ENCODE peak calls at places on chromosome 10, in ten cellular contexts. One of them, this sample, is unnamed.

GRCh38 chr10:121598261-121599249 is at the start of gene FGFR2:
- DNase-seq in PC-3: peak
- DNase-seq in heart left ventricle: peak
- DNase-seq in IMR-90: no peak
- DNase-seq in CD8-positive, alpha-beta T cell: peak
- DNase-seq in foreskin fibroblast: peak
- DNase-seq in upper lobe of left lung: peak
- DNase-seq in neural crest cell: peak
- DNase-seq in breast epithelium: peak
- DNase-seq in GM10248: peak
- DNase-seq in this sample: no peak

GRCh38 chr10:86511027-86511865 is 10.3 kb downstream of the WAPL start:
- DNase-seq in CD8-positive, alpha-beta T cell: no peak
- DNase-seq in PC-3: no peak
- DNase-seq in heart left ventricle: no peak
- DNase-seq in foreskin fibroblast: no peak
- DNase-seq in upper lobe of left lung: no peak
- DNase-seq in neural crest cell: no peak
- DNase-seq in IMR-90: no peak
- DNase-seq in breast epithelium: no peak
- DNase-seq in GM10248: no peak
- DNase-seq in this sample: no peak

GRCh38 chr10:124592101-124592500 is 130.5 kb downstream of the LHPP start:
- DNase-seq in CD8-positive, alpha-beta T cell: no peak
- DNase-seq in neural crest cell: no peak
- DNase-seq in foreskin fibroblast: no peak
- DNase-seq in breast epithelium: no peak
- DNase-seq in heart left ventricle: no peak
- DNase-seq in upper lobe of left lung: no peak
- DNase-seq in GM10248: no peak
- DNase-seq in PC-3: no peak
- DNase-seq in IMR-90: no peak
- DNase-seq in this sample: no peak

GRCh38 chr10:125549656-125550055 is 133.3 kb downstream of the TEX36 start:
- DNase-seq in foreskin fibroblast: no peak
- DNase-seq in heart left ventricle: no peak
- DNase-seq in GM10248: no peak
- DNase-seq in breast epithelium: no peak
- DNase-seq in neural crest cell: no peak
- DNase-seq in PC-3: no peak
- DNase-seq in upper lobe of left lung: no peak
- DNase-seq in IMR-90: no peak
- DNase-seq in CD8-positive, alpha-beta T cell: no peak
- DNase-seq in this sample: no peak

GRCh38 chr10:84269773-84270172 is 24.9 kb downstream of the RGR start:
- DNase-seq in GM10248: no peak
- DNase-seq in breast epithelium: no peak
- DNase-seq in foreskin fibroblast: peak
- DNase-seq in PC-3: peak
- DNase-seq in heart left ventricle: no peak
- DNase-seq in neural crest cell: no peak
- DNase-seq in IMR-90: peak
- DNase-seq in CD8-positive, alpha-beta T cell: no peak
- DNase-seq in upper lobe of left lung: no peak
- DNase-seq in this sample: no peak

GRCh38 chr10:124864421-124865193 is 63.0 kb downstream of the ABRAXAS2 start:
- DNase-seq in IMR-90: no peak
- DNase-seq in foreskin fibroblast: no peak
- DNase-seq in heart left ventricle: peak
- DNase-seq in CD8-positive, alpha-beta T cell: no peak
- DNase-seq in breast epithelium: peak
- DNase-seq in neural crest cell: no peak
- DNase-seq in PC-3: peak
- DNase-seq in GM10248: no peak
- DNase-seq in upper lobe of left lung: no peak
- DNase-seq in this sample: no peak

GRCh38 chr10:11176746-11177145 is 159.1 kb downstream of the CELF2 start:
- DNase-seq in IMR-90: no peak
- DNase-seq in neural crest cell: no peak
- DNase-seq in CD8-positive, alpha-beta T cell: no peak
- DNase-seq in foreskin fibroblast: no peak
- DNase-seq in upper lobe of left lung: no peak
- DNase-seq in PC-3: no peak
- DNase-seq in GM10248: no peak
- DNase-seq in breast epithelium: no peak
- DNase-seq in heart left ventricle: no peak
- DNase-seq in this sample: no peak

GRCh38 chr10:110498982-110499795 is 1.5 kb downstream of the DUSP5 start:
- DNase-seq in heart left ventricle: peak
- DNase-seq in breast epithelium: no peak
- DNase-seq in upper lobe of left lung: peak
- DNase-seq in neural crest cell: no peak
- DNase-seq in IMR-90: peak
- DNase-seq in PC-3: peak
- DNase-seq in CD8-positive, alpha-beta T cell: no peak
- DNase-seq in foreskin fibroblast: peak
- DNase-seq in GM10248: peak
- DNase-seq in this sample: peak

GRCh38 chr10:3067859-3068179 is 471 bp downstream of the PFKP start:
- DNase-seq in foreskin fibroblast: no peak
- DNase-seq in PC-3: no peak
- DNase-seq in heart left ventricle: no peak
- DNase-seq in upper lobe of left lung: peak
- DNase-seq in CD8-positive, alpha-beta T cell: peak
- DNase-seq in neural crest cell: no peak
- DNase-seq in GM10248: peak
- DNase-seq in IMR-90: no peak
- DNase-seq in breast epithelium: no peak
- DNase-seq in this sample: no peak

GRCh38 chr10:92291610-92291859 is 568 bp downstream of the MARCHF5 start:
- DNase-seq in neural crest cell: no peak
- DNase-seq in upper lobe of left lung: no peak
- DNase-seq in heart left ventricle: no peak
- DNase-seq in IMR-90: no peak
- DNase-seq in GM10248: no peak
- DNase-seq in breast epithelium: no peak
- DNase-seq in CD8-positive, alpha-beta T cell: no peak
- DNase-seq in PC-3: no peak
- DNase-seq in foreskin fibroblast: no peak
- DNase-seq in this sample: no peak

GRCh38 chr10:49620286-49620810 is 6.5 kb downstream of the CHAT start:
- DNase-seq in neural crest cell: no peak
- DNase-seq in IMR-90: no peak
- DNase-seq in breast epithelium: peak
- DNase-seq in heart left ventricle: no peak
- DNase-seq in PC-3: no peak
- DNase-seq in CD8-positive, alpha-beta T cell: no peak
- DNase-seq in GM10248: no peak
- DNase-seq in foreskin fibroblast: no peak
- DNase-seq in upper lobe of left lung: no peak
- DNase-seq in this sample: no peak

GRCh38 chr10:85618841-85619240 is 747.8 kb downstream of the GRID1 start:
- DNase-seq in heart left ventricle: no peak
- DNase-seq in GM10248: no peak
- DNase-seq in upper lobe of left lung: no peak
- DNase-seq in foreskin fibroblast: no peak
- DNase-seq in CD8-positive, alpha-beta T cell: no peak
- DNase-seq in neural crest cell: no peak
- DNase-seq in breast epithelium: no peak
- DNase-seq in PC-3: no peak
- DNase-seq in IMR-90: no peak
- DNase-seq in this sample: no peak

GRCh38 chr10:5752301-5752871 is 60.8 kb downstream of the GDI2 start:
- DNase-seq in CD8-positive, alpha-beta T cell: no peak
- DNase-seq in neural crest cell: no peak
- DNase-seq in PC-3: no peak
- DNase-seq in foreskin fibroblast: peak
- DNase-seq in IMR-90: no peak
- DNase-seq in GM10248: no peak
- DNase-seq in upper lobe of left lung: peak
- DNase-seq in heart left ventricle: no peak
- DNase-seq in breast epithelium: no peak
- DNase-seq in this sample: no peak

GRCh38 chr10:784759-785538 is 95.5 kb upstream of the DIP2C start:
- DNase-seq in IMR-90: peak
- DNase-seq in CD8-positive, alpha-beta T cell: no peak
- DNase-seq in heart left ventricle: no peak
- DNase-seq in neural crest cell: peak
- DNase-seq in foreskin fibroblast: peak
- DNase-seq in upper lobe of left lung: peak
- DNase-seq in PC-3: peak
- DNase-seq in GM10248: peak
- DNase-seq in breast epithelium: peak
- DNase-seq in this sample: no peak

GRCh38 chr10:125002423-125003145 is 60.7 kb downstream of the ZRANB1 start:
- DNase-seq in upper lobe of left lung: peak
- DNase-seq in heart left ventricle: peak
- DNase-seq in neural crest cell: no peak
- DNase-seq in CD8-positive, alpha-beta T cell: no peak
- DNase-seq in GM10248: no peak
- DNase-seq in foreskin fibroblast: no peak
- DNase-seq in PC-3: no peak
- DNase-seq in breast epithelium: no peak
- DNase-seq in IMR-90: no peak
- DNase-seq in this sample: peak

GRCh38 chr10:49541762-49542161 is 2.8 kb upstream of the ERCC6 start:
- DNase-seq in PC-3: no peak
- DNase-seq in IMR-90: no peak
- DNase-seq in upper lobe of left lung: no peak
- DNase-seq in breast epithelium: no peak
- DNase-seq in CD8-positive, alpha-beta T cell: no peak
- DNase-seq in neural crest cell: no peak
- DNase-seq in GM10248: no peak
- DNase-seq in heart left ventricle: no peak
- DNase-seq in foreskin fibroblast: no peak
- DNase-seq in this sample: no peak

GRCh38 chr10:128898133-128898915 is 568.7 kb upstream of the MGMT start:
- DNase-seq in IMR-90: no peak
- DNase-seq in upper lobe of left lung: no peak
- DNase-seq in heart left ventricle: no peak
- DNase-seq in neural crest cell: no peak
- DNase-seq in PC-3: no peak
- DNase-seq in GM10248: no peak
- DNase-seq in CD8-positive, alpha-beta T cell: no peak
- DNase-seq in foreskin fibroblast: no peak
- DNase-seq in breast epithelium: no peak
- DNase-seq in this sample: no peak

GRCh38 chr10:58820386-58820785 is 307.7 kb downstream of the BICC1 start:
- DNase-seq in heart left ventricle: no peak
- DNase-seq in upper lobe of left lung: no peak
- DNase-seq in breast epithelium: no peak
- DNase-seq in GM10248: no peak
- DNase-seq in IMR-90: no peak
- DNase-seq in PC-3: no peak
- DNase-seq in neural crest cell: no peak
- DNase-seq in CD8-positive, alpha-beta T cell: no peak
- DNase-seq in foreskin fibroblast: no peak
- DNase-seq in this sample: no peak

GRCh38 chr10:50896721-50897120 is 11.3 kb upstream of the A1CF start:
- DNase-seq in upper lobe of left lung: no peak
- DNase-seq in GM10248: no peak
- DNase-seq in neural crest cell: no peak
- DNase-seq in heart left ventricle: no peak
- DNase-seq in PC-3: no peak
- DNase-seq in breast epithelium: no peak
- DNase-seq in IMR-90: no peak
- DNase-seq in CD8-positive, alpha-beta T cell: no peak
- DNase-seq in foreskin fibroblast: no peak
- DNase-seq in this sample: no peak
- TF ChIP-seq CTCF in upper lobe of left lung: no peak
- TF ChIP-seq CTCF in GM10248: no peak
- TF ChIP-seq CTCF in neural crest cell: no peak
- TF ChIP-seq CTCF in heart left ventricle: no peak
- TF ChIP-seq CTCF in PC-3: no peak
- TF ChIP-seq CTCF in breast epithelium: no peak
- TF ChIP-seq CTCF in IMR-90: no peak
- TF ChIP-seq CTCF in CD8-positive, alpha-beta T cell: no peak
- TF ChIP-seq CTCF in foreskin fibroblast: no peak
- TF ChIP-seq CTCF in this sample: no peak

DNA sequence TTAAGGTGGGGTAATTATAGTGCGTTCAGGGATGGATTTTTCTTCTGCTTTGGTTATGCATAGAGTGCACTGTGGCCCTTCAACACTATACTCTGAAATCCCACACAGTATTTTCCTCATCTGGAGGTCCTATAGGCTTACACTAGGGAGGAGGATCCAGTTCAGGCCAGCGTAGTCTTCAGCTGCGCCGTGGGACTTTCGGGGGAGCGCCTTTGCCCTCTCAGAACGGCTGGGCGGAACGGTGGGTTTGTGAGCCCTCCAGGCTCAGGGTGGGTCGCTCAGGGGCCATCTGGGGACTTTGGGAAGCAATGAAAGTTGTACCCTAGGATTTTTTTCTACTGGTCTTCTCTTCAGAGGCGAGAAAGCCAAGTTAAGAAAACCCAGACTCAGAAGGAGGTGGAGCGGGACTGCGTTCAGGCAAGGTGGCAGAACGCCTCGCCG is 652 bp upstream of the VPS26A start:
- DNase-seq in CD8-positive, alpha-beta T cell: no peak
- DNase-seq in heart left ventricle: no peak
- DNase-seq in PC-3: peak
- DNase-seq in breast epithelium: no peak
- DNase-seq in neural crest cell: no peak
- DNase-seq in GM10248: peak
- DNase-seq in foreskin fibroblast: peak
- DNase-seq in IMR-90: peak
- DNase-seq in upper lobe of left lung: peak
- DNase-seq in this sample: no peak
- TF ChIP-seq CTCF in CD8-positive, alpha-beta T cell: no peak
- TF ChIP-seq CTCF in heart left ventricle: no peak
- TF ChIP-seq CTCF in PC-3: peak
- TF ChIP-seq CTCF in breast epithelium: no peak
- TF ChIP-seq CTCF in neural crest cell: no peak
- TF ChIP-seq CTCF in GM10248: no peak
- TF ChIP-seq CTCF in foreskin fibroblast: no peak
- TF ChIP-seq CTCF in IMR-90: peak
- TF ChIP-seq CTCF in upper lobe of left lung: no peak
- TF ChIP-seq CTCF in this sample: peak

GRCh38 chr10:7474388-7474787 is 63.6 kb upstream of the SFMBT2 start:
- DNase-seq in PC-3: no peak
- DNase-seq in foreskin fibroblast: no peak
- DNase-seq in neural crest cell: no peak
- DNase-seq in breast epithelium: no peak
- DNase-seq in GM10248: no peak
- DNase-seq in CD8-positive, alpha-beta T cell: no peak
- DNase-seq in upper lobe of left lung: no peak
- DNase-seq in heart left ventricle: no peak
- DNase-seq in IMR-90: no peak
- DNase-seq in this sample: no peak
- TF ChIP-seq CTCF in PC-3: no peak
- TF ChIP-seq CTCF in foreskin fibroblast: no peak
- TF ChIP-seq CTCF in neural crest cell: no peak
- TF ChIP-seq CTCF in breast epithelium: no peak
- TF ChIP-seq CTCF in GM10248: no peak
- TF ChIP-seq CTCF in CD8-positive, alpha-beta T cell: no peak
- TF ChIP-seq CTCF in upper lobe of left lung: no peak
- TF ChIP-seq CTCF in heart left ventricle: no peak
- TF ChIP-seq CTCF in IMR-90: no peak
- TF ChIP-seq CTCF in this sample: no peak

DNA sequence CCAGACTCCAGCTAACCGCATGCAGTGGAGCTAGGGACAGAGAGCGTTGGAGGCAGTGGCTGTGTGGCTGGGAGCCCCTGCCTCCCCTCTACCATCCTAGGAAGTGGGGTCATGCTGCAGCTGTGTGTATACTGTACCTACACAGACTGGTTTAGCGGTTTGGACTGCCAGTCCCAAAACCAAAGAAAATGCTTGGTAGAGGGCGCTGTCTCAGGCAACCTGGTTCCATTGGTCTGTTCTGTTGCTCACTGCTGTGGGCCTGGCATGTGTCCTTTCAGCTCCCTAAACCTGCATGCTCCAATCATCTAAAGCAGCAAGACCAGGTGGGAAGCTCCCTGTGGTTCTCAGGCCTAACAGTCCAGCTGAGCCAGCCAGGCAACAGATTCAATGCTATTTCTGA is 4.5 kb downstream of the RBP4 start:
- DNase-seq in neural crest cell: no peak
- DNase-seq in foreskin fibroblast: no peak
- DNase-seq in upper lobe of left lung: no peak
- DNase-seq in GM10248: no peak
- DNase-seq in PC-3: no peak
- DNase-seq in CD8-positive, alpha-beta T cell: no peak
- DNase-seq in heart left ventricle: no peak
- DNase-seq in IMR-90: no peak
- DNase-seq in breast epithelium: no peak
- DNase-seq in this sample: no peak
- TF ChIP-seq CTCF in neural crest cell: no peak
- TF ChIP-seq CTCF in foreskin fibroblast: no peak
- TF ChIP-seq CTCF in upper lobe of left lung: no peak
- TF ChIP-seq CTCF in GM10248: no peak
- TF ChIP-seq CTCF in PC-3: peak
- TF ChIP-seq CTCF in CD8-positive, alpha-beta T cell: no peak
- TF ChIP-seq CTCF in heart left ventricle: no peak
- TF ChIP-seq CTCF in IMR-90: no peak
- TF ChIP-seq CTCF in breast epithelium: no peak
- TF ChIP-seq CTCF in this sample: no peak

This sample was measured in natural killer cell.